ENCODE peak calls at places on chromosomes 1 and 21, in five cellular contexts. U, W, K, V and L are unnamed samples.

GRCh38 chr1:33180226-33181037 is 1.4 kb downstream of the TRIM62 start:
- DNase-seq in V (peak), K (peak), W (peak), U (peak), L (peak)

GRCh38 chr21:37560385-37560784 is 193.8 kb downstream of the DYRK1A start:
- DNase-seq in U (no peak), K (no peak), W (no peak), V (no peak), L (no peak)

GRCh38 chr1:13945856-13946255 is 245.9 kb downstream of the PRDM2 start:
- DNase-seq in K (no peak), V (no peak), U (no peak), W (no peak), L (no peak)

GRCh38 chr1:84940481-84940880 is 47.5 kb upstream of the LPAR3 start:
- DNase-seq in W (no peak), U (no peak), K (no peak), V (no peak), L (no peak)

GRCh38 chr1:197675475-197676324 is 99.6 kb downstream of the DENND1B start:
- DNase-seq in U (no peak), W (no peak), K (no peak), V (no peak), L (peak)

GRCh38 chr1:12052008-12052573 is 11.0 kb upstream of the TNFRSF8 start:
- DNase-seq in U (no peak), K (peak), W (peak), V (peak), L (no peak)

GRCh38 chr1:202112864-202113689 is 9.6 kb upstream of the GPR37L1 start:
- DNase-seq in U (no peak), W (no peak), K (no peak), V (no peak), L (no peak)

GRCh38 chr1:69055223-69055622 is 512.5 kb upstream of the LRRC7 start:
- DNase-seq in W (no peak), K (no peak), V (no peak), U (no peak), L (peak)

GRCh38 chr1:64933296-64934070 is 32.9 kb downstream of the JAK1 start:
- DNase-seq in V (peak), U (peak), W (no peak), K (no peak), L (peak)

GRCh38 chr1:209443361-209443931 is 140.1 kb upstream of the CAMK1G start:
- DNase-seq in U (no peak), V (no peak), W (no peak), K (no peak), L (no peak)

GRCh38 chr21:33024278-33025103 is 1.2 kb upstream of the OLIG2 start:
- DNase-seq in V (no peak), W (no peak), U (no peak), K (no peak), L (no peak)

GRCh38 chr1:53621144-53621543 is 117.8 kb downstream of the GLIS1 start:
- DNase-seq in V (no peak), K (peak), U (no peak), W (peak), L (no peak)

GRCh38 chr1:58755468-58755872 is 28.4 kb downstream of the JUN start:
- DNase-seq in W (no peak), K (peak), V (peak), U (peak), L (peak)

GRCh38 chr1:145977486-145978476 is 13.3 kb downstream of the POLR3GL start:
- DNase-seq in W (peak), K (peak), U (peak), V (peak), L (peak)

GRCh38 chr1:56064705-56065104 is 514.7 kb downstream of the PLPP3 start:
- DNase-seq in K (no peak), V (peak), U (no peak), W (no peak), L (no peak)

GRCh38 chr21:39181205-39181818 is 1.9 kb downstream of the PSMG1 start:
- DNase-seq in V (no peak), U (no peak), W (no peak), K (no peak), L (no peak)

GRCh38 chr1:33836911-33837310 is 27.0 kb upstream of the HMGB4 start:
- DNase-seq in U (no peak), W (no peak), K (no peak), V (no peak), L (no peak)

GRCh38 chr1:68953316-68953715 is 456.4 kb upstream of the DEPDC1 start:
- DNase-seq in V (no peak), U (no peak), W (no peak), K (no peak), L (no peak)

GRCh38 chr1:150841626-150842025 is 33.6 kb upstream of the CTSK start:
- DNase-seq in V (no peak), U (no peak), K (no peak), W (no peak), L (no peak)

GRCh38 chr1:8427493-8427892 is 109.6 kb downstream of the SLC45A1 start:
- DNase-seq in W (no peak), V (no peak), U (peak), K (no peak), L (peak)

GRCh38 chr1:3610165-3610822 is 1.0 kb downstream of the MEGF6 start:
- DNase-seq in K (no peak), U (no peak), W (no peak), V (no peak), L (peak)

GRCh38 chr1:203703586-203703985 is 61.4 kb upstream of the LAX1 start:
- DNase-seq in W (no peak), K (no peak), V (no peak), U (no peak), L (peak)

GRCh38 chr21:35232545-35233176 is 183.6 kb upstream of the RUNX1 start:
- DNase-seq in U (no peak), V (peak), W (no peak), K (no peak), L (no peak)

GRCh38 chr1:185825556-185825955 is 91.4 kb downstream of the HMCN1 start:
- DNase-seq in U (no peak), W (no peak), K (no peak), V (no peak), L (no peak)

GRCh38 chr1:3168678-3169077 is 99.7 kb downstream of the PRDM16 start:
- DNase-seq in K (no peak), U (no peak), V (no peak), W (no peak), L (no peak)

GRCh38 chr1:168918860-168919741 is 187.4 kb upstream of the ATP1B1 start:
- DNase-seq in W (no peak), K (no peak), U (no peak), V (peak), L (no peak)

GRCh38 chr1:35573198-35573775 is at the start of gene TFAP2E:
- DNase-seq in K (peak), U (no peak), V (peak), W (no peak), L (no peak)

GRCh38 chr1:59595774-59596173 is 219.0 kb upstream of the HOOK1 start:
- DNase-seq in V (peak), W (no peak), U (no peak), K (no peak), L (no peak)

GRCh38 chr1:61092643-61093042 is 10.3 kb downstream of the NFIA start:
- DNase-seq in K (no peak), V (no peak), U (no peak), W (no peak), L (no peak)

GRCh38 chr1:24996983-24997893 is 67.2 kb upstream of the RUNX3 start:
- DNase-seq in W (no peak), U (peak), V (no peak), K (peak), L (peak)

GRCh38 chr1:32753532-32754281 is 51.1 kb upstream of the SYNC start:
- DNase-seq in V (peak), K (peak), U (peak), W (peak), L (no peak)

GRCh38 chr1:165490175-165490574 is 45.2 kb upstream of the RXRG start:
- DNase-seq in U (no peak), W (no peak), V (no peak), K (no peak), L (no peak)

GRCh38 chr1:196380311-196380710 is 227.9 kb downstream of the KCNT2 start:
- DNase-seq in U (no peak), V (no peak), K (no peak), W (no peak), L (no peak)